ENCODE peak calls at places on chromosomes 1 and 21, in ten cellular contexts. L is A549, I is HFF-Myc, M is tibial nerve, D is upper lobe of right lung, P is DND-41, N is tibial artery, T is astrocyte of the cerebellum, S is OCI-LY7, U is pancreas. C is an unnamed sample.

GRCh38 chr1:221509575-221510360 is 232.1 kb downstream of the DUSP10 start:
- DNase-seq in L (no peak), I (no peak), M (no peak), D (no peak), P (no peak), N (no peak), T (no peak), S (no peak), U (no peak), C (peak)

GRCh38 chr1:19648689-19649088 is 4.6 kb downstream of the NBL1 start:
- DNase-seq in L (peak), I (no peak), M (no peak), D (no peak), P (no peak), N (no peak), T (no peak), S (no peak), U (no peak), C (peak)

GRCh38 chr1:12053752-12054548 is 9.2 kb upstream of the TNFRSF8 start:
- DNase-seq in L (no peak), I (no peak), M (no peak), D (no peak), P (no peak), N (no peak), T (no peak), S (no peak), U (no peak), C (no peak)

GRCh38 chr1:109979489-109980091 is 5.0 kb upstream of the AHCYL1 start:
- DNase-seq in L (peak), I (peak), M (no peak), D (no peak), P (no peak), N (no peak), T (no peak), S (no peak), U (no peak), C (peak)

GRCh38 chr1:154014154-154014910 is 23.8 kb downstream of the RPS27 start:
- DNase-seq in L (no peak), I (no peak), M (no peak), D (no peak), P (no peak), N (no peak), T (no peak), S (no peak), U (no peak), C (peak)

GRCh38 chr1:47644216-47644581 is 206.4 kb downstream of the FOXD2 start:
- DNase-seq in L (no peak), I (no peak), M (no peak), D (no peak), P (no peak), N (no peak), T (no peak), S (no peak), U (no peak), C (no peak)

GRCh38 chr21:45041351-45041805 is 33.0 kb upstream of the ADARB1 start:
- DNase-seq in L (no peak), I (no peak), M (peak), D (peak), P (no peak), N (peak), T (no peak), S (no peak), U (peak), C (peak)

GRCh38 chr1:204108312-204109141 is 35.6 kb downstream of the SOX13 start:
- DNase-seq in L (no peak), I (no peak), M (no peak), D (no peak), P (no peak), N (no peak), T (no peak), S (no peak), U (no peak), C (no peak)

GRCh38 chr1:175268720-175269119 is 76.1 kb upstream of the KIAA0040 start:
- DNase-seq in L (no peak), I (no peak), M (no peak), D (no peak), P (no peak), N (no peak), T (no peak), S (no peak), U (no peak), C (no peak)

GRCh38 chr1:18240906-18241305 is 133.3 kb downstream of the IGSF21 start:
- DNase-seq in L (no peak), I (no peak), M (no peak), D (no peak), P (no peak), N (no peak), T (no peak), S (no peak), U (no peak), C (no peak)

DNA sequence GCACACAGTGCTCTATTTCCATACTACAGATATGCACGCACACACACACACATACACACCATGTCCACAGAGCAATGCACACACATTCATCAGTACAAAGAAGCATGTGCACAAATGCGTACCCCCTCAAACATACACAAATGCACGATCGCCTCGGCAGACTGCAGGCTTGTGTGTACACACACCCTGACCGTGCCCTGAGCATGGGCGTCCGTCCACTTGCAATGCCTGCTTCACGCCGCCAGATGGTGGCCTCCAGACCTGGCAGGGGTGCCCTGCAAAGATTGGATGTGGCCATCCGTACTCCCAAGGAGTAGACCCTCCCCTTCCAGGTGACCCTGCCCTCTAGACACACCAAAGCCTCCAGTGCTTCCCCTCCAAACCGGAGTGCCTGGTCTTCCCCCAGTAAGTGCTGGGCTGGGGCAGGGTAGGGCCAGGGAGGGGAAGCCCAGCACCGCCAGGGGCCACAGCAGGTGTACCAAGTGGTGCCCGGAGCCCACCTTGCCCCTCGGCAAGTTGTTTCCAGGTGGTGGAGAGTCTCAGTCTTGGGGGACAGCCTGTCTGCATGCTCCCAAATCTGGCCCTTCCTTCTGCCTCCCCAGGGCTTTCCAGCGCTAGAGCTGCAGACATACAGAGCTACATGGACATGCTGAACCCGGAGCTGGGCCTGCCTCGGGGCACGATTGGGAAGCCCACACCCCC is 20.6 kb downstream of the ESPN start:
- DNase-seq in L (peak), I (no peak), M (no peak), D (peak), P (peak), N (no peak), T (no peak), S (peak), U (peak), C (peak)
- TF ChIP-seq CTCF in L (peak), I (peak), M (peak), D (peak), P (peak), N (peak), T (peak), S (peak), U (peak), C (peak)

GRCh38 chr1:243562473-243562872 is 287.6 kb downstream of the AKT3 start:
- DNase-seq in L (no peak), I (no peak), M (no peak), D (no peak), P (no peak), N (no peak), T (no peak), S (no peak), U (no peak), C (no peak)
- H3K4me3 ChIP-seq in L (no peak), I (no peak), M (no peak), D (no peak), P (no peak), N (no peak), T (no peak), S (no peak), U (no peak), C (no peak)

GRCh38 chr1:63798284-63798683 is 24.5 kb downstream of the ROR1 start:
- DNase-seq in L (no peak), I (no peak), M (no peak), D (no peak), P (no peak), N (no peak), T (no peak), S (no peak), U (no peak), C (no peak)
- TF ChIP-seq CTCF in L (no peak), I (no peak), M (no peak), D (no peak), P (no peak), N (no peak), T (no peak), S (no peak), U (no peak), C (no peak)

DNA sequence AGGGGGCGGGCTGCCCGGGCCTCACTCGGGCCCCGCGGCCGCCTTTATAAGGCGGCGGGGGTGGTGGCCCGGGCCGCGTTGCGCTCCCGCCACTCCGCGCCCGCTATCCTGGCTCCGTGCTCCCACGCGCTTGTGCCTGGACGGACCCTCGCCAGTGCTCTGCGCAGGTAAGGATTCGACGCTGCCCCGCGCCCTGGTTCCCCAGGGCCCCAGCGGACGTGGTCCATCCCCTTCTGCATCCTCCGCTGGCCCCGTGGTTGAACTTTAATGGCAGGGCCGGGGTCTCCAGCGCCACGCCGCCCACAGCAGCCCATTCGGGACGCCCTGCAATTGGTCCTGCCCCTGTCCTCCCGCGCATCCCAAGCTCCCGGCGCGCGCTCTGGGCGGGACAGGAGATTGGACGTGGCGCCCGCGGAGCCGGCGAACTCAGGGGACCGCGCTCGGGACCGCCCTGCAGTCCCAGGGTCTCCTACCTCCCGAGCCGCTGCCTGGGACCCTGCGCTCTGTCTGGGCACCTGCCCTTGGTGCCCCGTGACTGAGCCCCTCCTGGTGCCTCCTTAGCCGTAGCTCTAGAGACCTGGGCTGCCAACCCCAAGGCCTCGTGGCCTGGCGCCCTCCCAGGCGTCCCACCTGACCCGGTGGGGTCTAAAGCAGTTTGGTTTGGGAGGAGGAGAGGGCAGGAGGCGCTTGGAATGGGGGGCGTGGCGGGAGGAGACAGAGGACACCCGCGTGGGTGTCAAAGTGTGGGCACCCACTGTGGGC is at the start of gene ALPL:
- DNase-seq in L (no peak), I (no peak), M (no peak), D (peak), P (no peak), N (no peak), T (no peak), S (no peak), U (peak), C (no peak)
- H3K4me3 ChIP-seq in L (peak), I (peak), M (no peak), D (peak), P (no peak), N (peak), T (peak), S (no peak), U (peak), C (no peak)

GRCh38 chr1:29456685-29457084 is 220.4 kb downstream of the PTPRU start:
- DNase-seq in L (no peak), I (no peak), M (no peak), D (no peak), P (no peak), N (peak), T (no peak), S (no peak), U (no peak), C (no peak)

GRCh38 chr1:29454616-29455380 is 218.5 kb downstream of the PTPRU start:
- DNase-seq in L (no peak), I (no peak), M (no peak), D (no peak), P (no peak), N (peak), T (no peak), S (no peak), U (no peak), C (no peak)

GRCh38 chr1:29452463-29453230 is 216.3 kb downstream of the PTPRU start:
- DNase-seq in L (no peak), I (no peak), M (no peak), D (no peak), P (no peak), N (peak), T (no peak), S (no peak), U (no peak), C (no peak)

GRCh38 chr1:29455781-29456180 is 219.5 kb downstream of the PTPRU start:
- DNase-seq in L (no peak), I (no peak), M (no peak), D (no peak), P (no peak), N (no peak), T (no peak), S (no peak), U (no peak), C (no peak)

GRCh38 chr1:29453502-29454240 is 217.3 kb downstream of the PTPRU start:
- DNase-seq in L (peak), I (peak), M (no peak), D (no peak), P (peak), N (peak), T (peak), S (peak), U (no peak), C (peak)
- TF ChIP-seq CTCF in L (peak), I (peak), M (no peak), D (peak), P (peak), N (no peak), T (peak), S (peak), U (no peak), C (peak)

GRCh38 chr1:96966536-96967138 is 245.1 kb downstream of the PTBP2 start:
- DNase-seq in L (peak), I (peak), M (peak), D (peak), P (peak), N (peak), T (peak), S (peak), U (peak), C (peak)
- H3K4me3 ChIP-seq in L (peak), I (no peak), M (no peak), D (no peak), P (no peak), N (no peak), T (no peak), S (no peak), U (no peak), C (no peak)

DNA sequence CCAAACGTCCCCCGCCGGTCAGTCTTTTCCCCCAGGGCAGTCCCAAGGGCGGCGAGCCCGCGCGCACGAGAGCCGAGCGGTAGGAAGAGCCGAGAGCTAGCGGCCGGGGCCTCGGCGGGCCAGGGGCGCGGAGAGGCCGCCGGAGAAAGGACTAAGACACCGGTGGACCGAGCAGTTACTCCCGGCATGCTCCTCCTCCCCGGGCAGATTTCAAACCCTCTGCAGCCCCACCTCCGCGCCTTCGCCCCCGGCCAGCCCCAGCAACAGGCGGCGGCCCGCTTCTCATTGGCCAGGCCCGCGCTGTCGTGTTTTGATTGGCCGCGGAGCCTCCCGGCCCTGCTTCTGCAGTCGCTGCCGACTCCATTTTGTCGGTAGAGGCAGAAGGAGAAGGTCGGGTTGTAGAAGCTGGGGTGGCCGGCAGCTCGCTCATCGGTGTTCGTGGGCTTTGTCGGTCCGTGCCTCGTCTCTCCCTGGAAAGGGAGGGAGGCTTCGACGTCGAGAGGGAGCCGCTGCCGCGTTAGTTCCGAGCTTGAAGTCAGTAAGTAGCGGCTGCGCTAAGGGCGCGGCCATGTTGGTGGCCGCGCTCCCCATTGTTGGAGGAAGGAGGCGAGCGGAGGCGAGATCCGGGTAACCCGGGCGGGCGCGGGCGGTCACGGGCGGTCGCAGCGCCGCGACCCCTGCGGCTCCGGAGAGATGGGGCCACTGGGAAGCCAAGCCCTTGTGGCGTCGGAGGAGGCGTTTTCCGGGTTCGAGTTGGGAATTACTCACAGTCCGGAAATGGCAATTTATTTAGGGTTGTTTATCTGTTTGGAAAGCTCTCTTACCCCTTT is at the start of gene PNRC2:
- DNase-seq in L (peak), I (peak), M (peak), D (peak), P (peak), N (peak), T (peak), S (peak), U (peak), C (peak)
- TF ChIP-seq CTCF in L (no peak), I (no peak), M (no peak), D (no peak), P (no peak), N (no peak), T (no peak), S (no peak), U (no peak), C (no peak)

GRCh38 chr1:201582261-201582951 is 43.5 kb downstream of the NAV1 start:
- DNase-seq in L (peak), I (no peak), M (no peak), D (peak), P (no peak), N (peak), T (no peak), S (no peak), U (no peak), C (peak)
- H3K4me3 ChIP-seq in L (no peak), I (no peak), M (no peak), D (no peak), P (no peak), N (no peak), T (no peak), S (no peak), U (no peak), C (no peak)

GRCh38 chr1:107467286-107467685 is 326.4 kb downstream of the NTNG1 start:
- DNase-seq in L (no peak), I (no peak), M (no peak), D (no peak), P (no peak), N (no peak), T (no peak), S (no peak), U (no peak), C (no peak)

GRCh38 chr1:107459204-107459904 is 318.5 kb downstream of the NTNG1 start:
- DNase-seq in L (no peak), I (no peak), M (no peak), D (no peak), P (no peak), N (no peak), T (no peak), S (peak), U (no peak), C (no peak)

GRCh38 chr1:107460009-107460408 is 319.2 kb downstream of the NTNG1 start:
- DNase-seq in L (no peak), I (no peak), M (no peak), D (no peak), P (no peak), N (no peak), T (no peak), S (no peak), U (no peak), C (no peak)

GRCh38 chr1:107467811-107468210 is 327.0 kb downstream of the NTNG1 start:
- DNase-seq in L (no peak), I (no peak), M (no peak), D (no peak), P (no peak), N (no peak), T (no peak), S (no peak), U (no peak), C (no peak)

GRCh38 chr1:107464827-107465226 is 324.0 kb downstream of the NTNG1 start:
- DNase-seq in L (peak), I (no peak), M (no peak), D (no peak), P (no peak), N (no peak), T (no peak), S (no peak), U (no peak), C (no peak)
- TF ChIP-seq CTCF in L (no peak), I (no peak), M (no peak), D (no peak), P (no peak), N (no peak), T (peak), S (peak), U (no peak), C (no peak)